ENCODE peak calls at places on chromosomes 3 and 15, in six cellular contexts. One of them, this sample, is unnamed.
A peak's percentile ranks its signal among the peaks of the same experiment; 100 is the strongest.

GRCh38 chr15:65410036-65410435 is 12.7 kb downstream of the IGDCC4 start:
- DNase-seq in hepatocyte: no peak
- DNase-seq in cardiac fibroblast: no peak
- DNase-seq in naive thymus-derived CD4-positive, alpha-beta T cell: no peak
- DNase-seq in choroid plexus epithelial cell: no peak
- DNase-seq in uterus: no peak
- DNase-seq in this sample: no peak

GRCh38 chr3:191637611-191638010 is 176.6 kb downstream of the PYDC2 start:
- DNase-seq in uterus: no peak
- DNase-seq in naive thymus-derived CD4-positive, alpha-beta T cell: no peak
- DNase-seq in cardiac fibroblast: no peak
- DNase-seq in hepatocyte: no peak
- DNase-seq in choroid plexus epithelial cell: no peak
- DNase-seq in this sample: no peak

GRCh38 chr15:51561271-51561670 is 61.3 kb downstream of the DMXL2 start:
- DNase-seq in naive thymus-derived CD4-positive, alpha-beta T cell: no peak
- DNase-seq in uterus: no peak
- DNase-seq in hepatocyte: no peak
- DNase-seq in choroid plexus epithelial cell: no peak
- DNase-seq in cardiac fibroblast: no peak
- DNase-seq in this sample: no peak

GRCh38 chr3:196422976-196423781 is 9.0 kb downstream of the UBXN7 start:
- DNase-seq in uterus: peak; percentile 27
- DNase-seq in hepatocyte: peak; percentile 15
- DNase-seq in cardiac fibroblast: peak; percentile 40
- DNase-seq in choroid plexus epithelial cell: no peak
- DNase-seq in naive thymus-derived CD4-positive, alpha-beta T cell: no peak
- DNase-seq in this sample: peak; percentile 96

GRCh38 chr15:55774113-55774970 is 31.4 kb upstream of the PRTG start:
- DNase-seq in choroid plexus epithelial cell: peak; percentile 54
- DNase-seq in uterus: peak; percentile 32
- DNase-seq in hepatocyte: peak; percentile 44
- DNase-seq in cardiac fibroblast: peak; percentile 34
- DNase-seq in naive thymus-derived CD4-positive, alpha-beta T cell: peak; percentile 4
- DNase-seq in this sample: peak; percentile 45

GRCh38 chr15:50764331-50765201 is 940 bp downstream of the SPPL2A start:
- DNase-seq in cardiac fibroblast: peak; percentile 20
- DNase-seq in uterus: no peak
- DNase-seq in naive thymus-derived CD4-positive, alpha-beta T cell: peak; percentile 30
- DNase-seq in choroid plexus epithelial cell: peak; percentile 47
- DNase-seq in hepatocyte: no peak
- DNase-seq in this sample: peak; percentile 14

GRCh38 chr3:14565791-14566588 is 25.8 kb upstream of the GRIP2 start:
- DNase-seq in uterus: no peak
- DNase-seq in cardiac fibroblast: peak; percentile 50
- DNase-seq in hepatocyte: no peak
- DNase-seq in naive thymus-derived CD4-positive, alpha-beta T cell: no peak
- DNase-seq in choroid plexus epithelial cell: peak; percentile 42
- DNase-seq in this sample: peak; percentile 21

GRCh38 chr3:17023006-17023664 is 138.4 kb downstream of the PLCL2 start:
- DNase-seq in uterus: no peak
- DNase-seq in choroid plexus epithelial cell: peak; percentile 59
- DNase-seq in naive thymus-derived CD4-positive, alpha-beta T cell: no peak
- DNase-seq in cardiac fibroblast: no peak
- DNase-seq in hepatocyte: no peak
- DNase-seq in this sample: no peak

GRCh38 chr3:141840737-141841544 is 35.5 kb upstream of the ATP1B3 start:
- DNase-seq in cardiac fibroblast: peak; percentile 43
- DNase-seq in hepatocyte: no peak
- DNase-seq in naive thymus-derived CD4-positive, alpha-beta T cell: no peak
- DNase-seq in choroid plexus epithelial cell: peak; percentile 6
- DNase-seq in uterus: no peak
- DNase-seq in this sample: no peak

GRCh38 chr3:155604126-155604525 is 140.7 kb downstream of the PLCH1 start:
- DNase-seq in choroid plexus epithelial cell: no peak
- DNase-seq in cardiac fibroblast: no peak
- DNase-seq in uterus: no peak
- DNase-seq in hepatocyte: no peak
- DNase-seq in naive thymus-derived CD4-positive, alpha-beta T cell: no peak
- DNase-seq in this sample: no peak

GRCh38 chr3:149705416-149705815 is 46.9 kb downstream of the COMMD2 start:
- DNase-seq in hepatocyte: no peak
- DNase-seq in naive thymus-derived CD4-positive, alpha-beta T cell: no peak
- DNase-seq in choroid plexus epithelial cell: no peak
- DNase-seq in uterus: no peak
- DNase-seq in cardiac fibroblast: no peak
- DNase-seq in this sample: no peak

GRCh38 chr3:187290561-187290960 is 976 bp downstream of the MASP1 start:
- DNase-seq in hepatocyte: no peak
- DNase-seq in uterus: no peak
- DNase-seq in choroid plexus epithelial cell: no peak
- DNase-seq in cardiac fibroblast: peak; percentile 8
- DNase-seq in naive thymus-derived CD4-positive, alpha-beta T cell: no peak
- DNase-seq in this sample: no peak

GRCh38 chr3:150238995-150239612 is 169.0 kb upstream of the TSC22D2 start:
- DNase-seq in cardiac fibroblast: no peak
- DNase-seq in naive thymus-derived CD4-positive, alpha-beta T cell: no peak
- DNase-seq in uterus: no peak
- DNase-seq in hepatocyte: peak; percentile 69
- DNase-seq in choroid plexus epithelial cell: peak; percentile 56
- DNase-seq in this sample: no peak

GRCh38 chr3:188948658-188949400 is 222.9 kb upstream of the TPRG1 start:
- DNase-seq in naive thymus-derived CD4-positive, alpha-beta T cell: no peak
- DNase-seq in hepatocyte: peak; percentile 67
- DNase-seq in choroid plexus epithelial cell: peak; percentile 99
- DNase-seq in uterus: peak; percentile 46
- DNase-seq in cardiac fibroblast: peak; percentile 95
- DNase-seq in this sample: peak; percentile 7

GRCh38 chr3:160403028-160403545 is 3.6 kb downstream of the SMC4 start:
- DNase-seq in naive thymus-derived CD4-positive, alpha-beta T cell: no peak
- DNase-seq in uterus: no peak
- DNase-seq in cardiac fibroblast: peak; percentile 27
- DNase-seq in hepatocyte: no peak
- DNase-seq in choroid plexus epithelial cell: peak; percentile 33
- DNase-seq in this sample: no peak

GRCh38 chr15:50251638-50252182 is 13.8 kb downstream of the HDC start:
- DNase-seq in uterus: no peak
- DNase-seq in naive thymus-derived CD4-positive, alpha-beta T cell: no peak
- DNase-seq in cardiac fibroblast: no peak
- DNase-seq in choroid plexus epithelial cell: no peak
- DNase-seq in hepatocyte: no peak
- DNase-seq in this sample: peak; percentile 44

GRCh38 chr15:67825880-67826716 is 789 bp downstream of the SKOR1 start:
- DNase-seq in cardiac fibroblast: no peak
- DNase-seq in naive thymus-derived CD4-positive, alpha-beta T cell: no peak
- DNase-seq in hepatocyte: no peak
- DNase-seq in uterus: no peak
- DNase-seq in choroid plexus epithelial cell: no peak
- DNase-seq in this sample: no peak
- H3K4me3 ChIP-seq in cardiac fibroblast: no peak overlapping the region
- H3K4me3 ChIP-seq in naive thymus-derived CD4-positive, alpha-beta T cell: no peak overlapping the region
- H3K4me3 ChIP-seq in hepatocyte: no peak overlapping the region
- H3K4me3 ChIP-seq in uterus: no peak overlapping the region
- H3K4me3 ChIP-seq in choroid plexus epithelial cell: no peak overlapping the region
- H3K4me3 ChIP-seq in this sample: no peak overlapping the region

DNA sequence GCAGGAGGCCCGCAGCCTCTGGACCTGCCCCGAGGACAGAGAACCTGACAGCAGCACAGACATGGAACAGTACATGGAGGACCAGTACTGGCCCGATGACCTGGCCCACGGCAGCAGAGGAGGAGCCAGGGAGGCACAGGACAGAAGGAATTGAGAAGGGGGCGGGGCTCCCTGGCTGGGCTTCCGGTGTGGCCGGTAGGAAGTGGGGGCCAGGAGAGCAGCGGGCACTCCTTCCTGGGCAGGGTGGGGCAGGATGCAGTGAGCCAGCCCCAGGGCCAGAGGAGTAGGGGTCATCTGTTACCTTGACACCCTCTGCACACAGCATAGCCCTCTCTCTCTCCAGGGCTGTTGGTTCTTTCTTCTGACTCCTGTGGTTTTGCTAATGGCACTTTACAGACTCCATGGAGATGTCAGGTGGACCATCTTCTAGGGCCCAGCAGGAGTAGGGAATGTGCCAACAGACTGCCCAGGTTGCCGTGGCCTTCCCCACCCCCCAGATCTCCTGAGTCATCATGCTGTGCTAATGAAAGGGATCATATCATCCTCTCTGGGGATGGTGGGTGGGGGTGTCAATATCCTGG is 8.6 kb upstream of the ISG20 start:
- DNase-seq in hepatocyte: no peak
- DNase-seq in naive thymus-derived CD4-positive, alpha-beta T cell: no peak
- DNase-seq in choroid plexus epithelial cell: no peak
- DNase-seq in uterus: no peak
- DNase-seq in cardiac fibroblast: no peak
- DNase-seq in this sample: no peak
- H3K4me3 ChIP-seq in hepatocyte: no peak overlapping the region
- H3K4me3 ChIP-seq in naive thymus-derived CD4-positive, alpha-beta T cell: no peak overlapping the region
- H3K4me3 ChIP-seq in choroid plexus epithelial cell: no peak overlapping the region
- H3K4me3 ChIP-seq in uterus: no peak overlapping the region
- H3K4me3 ChIP-seq in cardiac fibroblast: no peak overlapping the region
- H3K4me3 ChIP-seq in this sample: no peak overlapping the region

GRCh38 chr15:62758126-62758951 is 284.2 kb upstream of the TPM1 start:
- DNase-seq in uterus: no peak
- DNase-seq in cardiac fibroblast: peak; percentile 91
- DNase-seq in choroid plexus epithelial cell: peak; percentile 90
- DNase-seq in hepatocyte: no peak
- DNase-seq in naive thymus-derived CD4-positive, alpha-beta T cell: no peak
- DNase-seq in this sample: no peak
- H3K4me3 ChIP-seq in uterus: no peak overlapping the region
- H3K4me3 ChIP-seq in cardiac fibroblast: no peak overlapping the region
- H3K4me3 ChIP-seq in choroid plexus epithelial cell: no peak overlapping the region
- H3K4me3 ChIP-seq in hepatocyte: no peak overlapping the region
- H3K4me3 ChIP-seq in naive thymus-derived CD4-positive, alpha-beta T cell: no peak overlapping the region
- H3K4me3 ChIP-seq in this sample: no peak overlapping the region

GRCh38 chr3:50264389-50264963 is 4.5 kb upstream of the SEMA3B start:
- DNase-seq in cardiac fibroblast: peak; percentile 95
- DNase-seq in choroid plexus epithelial cell: peak; percentile 92
- DNase-seq in naive thymus-derived CD4-positive, alpha-beta T cell: no peak
- DNase-seq in uterus: peak; percentile 92
- DNase-seq in hepatocyte: peak; percentile 98
- DNase-seq in this sample: peak; percentile 92
- H3K4me3 ChIP-seq in cardiac fibroblast: no peak overlapping the region
- H3K4me3 ChIP-seq in choroid plexus epithelial cell: no peak overlapping the region
- H3K4me3 ChIP-seq in naive thymus-derived CD4-positive, alpha-beta T cell: no peak overlapping the region
- H3K4me3 ChIP-seq in uterus: no peak overlapping the region
- H3K4me3 ChIP-seq in hepatocyte: no peak overlapping the region
- H3K4me3 ChIP-seq in this sample: no peak overlapping the region

GRCh38 chr3:185932213-185932612 is 5.6 kb downstream of the TRA2B start:
- DNase-seq in choroid plexus epithelial cell: no peak
- DNase-seq in hepatocyte: no peak
- DNase-seq in uterus: no peak
- DNase-seq in naive thymus-derived CD4-positive, alpha-beta T cell: no peak
- DNase-seq in cardiac fibroblast: no peak
- DNase-seq in this sample: no peak

GRCh38 chr3:185929192-185930151 is 8.3 kb downstream of the TRA2B start:
- DNase-seq in uterus: no peak
- DNase-seq in cardiac fibroblast: no peak
- DNase-seq in hepatocyte: no peak
- DNase-seq in naive thymus-derived CD4-positive, alpha-beta T cell: no peak
- DNase-seq in choroid plexus epithelial cell: peak; percentile 50
- DNase-seq in this sample: no peak

GRCh38 chr3:185928532-185928931 is 9.3 kb downstream of the TRA2B start:
- DNase-seq in cardiac fibroblast: no peak
- DNase-seq in choroid plexus epithelial cell: no peak
- DNase-seq in hepatocyte: no peak
- DNase-seq in uterus: no peak
- DNase-seq in naive thymus-derived CD4-positive, alpha-beta T cell: no peak
- DNase-seq in this sample: no peak

GRCh38 chr3:185931777-185932176 is 6.0 kb downstream of the TRA2B start:
- DNase-seq in uterus: no peak
- DNase-seq in hepatocyte: no peak
- DNase-seq in choroid plexus epithelial cell: no peak
- DNase-seq in naive thymus-derived CD4-positive, alpha-beta T cell: no peak
- DNase-seq in cardiac fibroblast: no peak
- DNase-seq in this sample: no peak

GRCh38 chr3:185930393-185931107 is 7.3 kb downstream of the TRA2B start:
- DNase-seq in choroid plexus epithelial cell: peak; percentile 48
- DNase-seq in uterus: no peak
- DNase-seq in hepatocyte: no peak
- DNase-seq in cardiac fibroblast: no peak
- DNase-seq in naive thymus-derived CD4-positive, alpha-beta T cell: no peak
- DNase-seq in this sample: no peak
- H3K4me3 ChIP-seq in choroid plexus epithelial cell: no peak overlapping the region
- H3K4me3 ChIP-seq in uterus: no peak overlapping the region
- H3K4me3 ChIP-seq in hepatocyte: no peak overlapping the region
- H3K4me3 ChIP-seq in cardiac fibroblast: no peak overlapping the region
- H3K4me3 ChIP-seq in naive thymus-derived CD4-positive, alpha-beta T cell: peak overlapping the region; percentile 22
- H3K4me3 ChIP-seq in this sample: no peak overlapping the region

GRCh38 chr3:182739619-182740018 is 53.7 kb upstream of the ATP11B start:
- DNase-seq in cardiac fibroblast: peak; percentile 52
- DNase-seq in naive thymus-derived CD4-positive, alpha-beta T cell: no peak
- DNase-seq in choroid plexus epithelial cell: peak; percentile 89
- DNase-seq in hepatocyte: no peak
- DNase-seq in uterus: no peak
- DNase-seq in this sample: peak; percentile 30
- H3K4me3 ChIP-seq in cardiac fibroblast: no peak overlapping the region
- H3K4me3 ChIP-seq in naive thymus-derived CD4-positive, alpha-beta T cell: no peak overlapping the region
- H3K4me3 ChIP-seq in choroid plexus epithelial cell: no peak overlapping the region
- H3K4me3 ChIP-seq in hepatocyte: no peak overlapping the region
- H3K4me3 ChIP-seq in uterus: no peak overlapping the region
- H3K4me3 ChIP-seq in this sample: peak overlapping the region; percentile 45

GRCh38 chr15:68654786-68655560 is 76.2 kb downstream of the CORO2B start:
- DNase-seq in choroid plexus epithelial cell: no peak
- DNase-seq in uterus: peak; percentile 7
- DNase-seq in cardiac fibroblast: no peak
- DNase-seq in naive thymus-derived CD4-positive, alpha-beta T cell: no peak
- DNase-seq in hepatocyte: no peak
- DNase-seq in this sample: no peak

GRCh38 chr15:68652141-68652540 is 73.3 kb downstream of the CORO2B start:
- DNase-seq in hepatocyte: no peak
- DNase-seq in naive thymus-derived CD4-positive, alpha-beta T cell: no peak
- DNase-seq in uterus: peak; percentile 16
- DNase-seq in cardiac fibroblast: peak; percentile 41
- DNase-seq in choroid plexus epithelial cell: no peak
- DNase-seq in this sample: peak; percentile 55

GRCh38 chr15:68653795-68654194 is 75.0 kb downstream of the CORO2B start:
- DNase-seq in choroid plexus epithelial cell: no peak
- DNase-seq in cardiac fibroblast: no peak
- DNase-seq in uterus: no peak
- DNase-seq in naive thymus-derived CD4-positive, alpha-beta T cell: no peak
- DNase-seq in hepatocyte: no peak
- DNase-seq in this sample: no peak

GRCh38 chr15:68653031-68653635 is 74.3 kb downstream of the CORO2B start:
- DNase-seq in uterus: peak; percentile 8
- DNase-seq in choroid plexus epithelial cell: no peak
- DNase-seq in cardiac fibroblast: no peak
- DNase-seq in hepatocyte: no peak
- DNase-seq in naive thymus-derived CD4-positive, alpha-beta T cell: no peak
- DNase-seq in this sample: no peak

GRCh38 chr15:68650901-68651709 is 72.3 kb downstream of the CORO2B start:
- DNase-seq in choroid plexus epithelial cell: peak; percentile 41
- DNase-seq in naive thymus-derived CD4-positive, alpha-beta T cell: no peak
- DNase-seq in uterus: peak; percentile 23
- DNase-seq in cardiac fibroblast: no peak
- DNase-seq in hepatocyte: peak; percentile 70
- DNase-seq in this sample: peak; percentile 42
- H3K4me3 ChIP-seq in choroid plexus epithelial cell: no peak overlapping the region
- H3K4me3 ChIP-seq in naive thymus-derived CD4-positive, alpha-beta T cell: no peak overlapping the region
- H3K4me3 ChIP-seq in uterus: no peak overlapping the region
- H3K4me3 ChIP-seq in cardiac fibroblast: no peak overlapping the region
- H3K4me3 ChIP-seq in hepatocyte: no peak overlapping the region
- H3K4me3 ChIP-seq in this sample: no peak overlapping the region

This sample was measured in SJCRH30.